ENCODE peak calls at places on chromosomes 16 and 17, in seven cellular contexts. Q is GM23338, O is OCI-LY7, X is A549, C is neuronal stem cell, D is keratinocyte, B is HCT116. N is an unnamed sample.

GRCh38 chr16:55279598-55279997 is 44.4 kb upstream of the IRX6 start:
- DNase-seq in Q (no peak), O (no peak), X (no peak), C (no peak), D (no peak), B (no peak), N (no peak)

GRCh38 chr16:89560413-89561194 is at the start of gene RPL13:
- DNase-seq in Q (peak), O (peak), X (peak), C (peak), D (peak), B (peak), N (peak)

GRCh38 chr16:75555707-75556512 is at the start of gene TMEM231:
- DNase-seq in Q (peak), O (peak), X (peak), C (peak), D (no peak), B (peak), N (peak)

GRCh38 chr17:80101946-80102706 is 745 bp downstream of the GAA start:
- DNase-seq in Q (peak), O (peak), X (no peak), C (peak), D (no peak), B (no peak), N (peak)

GRCh38 chr16:12409700-12410099 is 394.0 kb downstream of the CPPED1 start:
- DNase-seq in Q (no peak), O (no peak), X (no peak), C (no peak), D (no peak), B (no peak), N (no peak)

GRCh38 chr17:70109497-70109896 is 34.5 kb downstream of the KCNJ16 start:
- DNase-seq in Q (no peak), O (no peak), X (no peak), C (no peak), D (no peak), B (no peak), N (no peak)

GRCh38 chr17:74453665-74454196 is 12.7 kb upstream of the CD300A start:
- DNase-seq in Q (no peak), O (peak), X (peak), C (no peak), D (no peak), B (no peak), N (peak)

GRCh38 chr16:3173892-3174617 is 13.9 kb upstream of the OR1F1 start:
- DNase-seq in Q (peak), O (peak), X (peak), C (no peak), D (no peak), B (no peak), N (peak)

GRCh38 chr16:48383877-48384304 is 1.3 kb downstream of the SIAH1 start:
- DNase-seq in Q (peak), O (peak), X (peak), C (no peak), D (no peak), B (no peak), N (no peak)

GRCh38 chr17:7137182-7137943 is 22.7 kb upstream of the ASGR2 start:
- DNase-seq in Q (no peak), O (no peak), X (no peak), C (no peak), D (no peak), B (no peak), N (no peak)

GRCh38 chr16:85995591-85996461 is 96.9 kb downstream of the IRF8 start:
- DNase-seq in Q (no peak), O (peak), X (no peak), C (no peak), D (no peak), B (no peak), N (no peak)

GRCh38 chr16:9102379-9102778 is 10.9 kb downstream of the HAPSTR1 start:
- DNase-seq in Q (no peak), O (no peak), X (peak), C (no peak), D (no peak), B (no peak), N (no peak)

GRCh38 chr17:10743316-10744009 is 13.6 kb upstream of the TMEM220 start:
- DNase-seq in Q (no peak), O (no peak), X (no peak), C (no peak), D (no peak), B (no peak), N (no peak)

GRCh38 chr17:794876-795275 is 12.7 kb downstream of the MRM3 start:
- DNase-seq in Q (peak), O (peak), X (peak), C (peak), D (no peak), B (peak), N (peak)

GRCh38 chr17:76545918-76546555 is 6.2 kb downstream of the PRCD start:
- DNase-seq in Q (peak), O (no peak), X (no peak), C (no peak), D (no peak), B (no peak), N (peak)

GRCh38 chr16:48378276-48378675 is 6.9 kb downstream of the SIAH1 start:
- DNase-seq in Q (no peak), O (no peak), X (no peak), C (no peak), D (no peak), B (no peak), N (no peak)

GRCh38 chr16:17510532-17510931 is 39.8 kb upstream of the XYLT1 start:
- DNase-seq in Q (no peak), O (no peak), X (no peak), C (no peak), D (peak), B (no peak), N (no peak)

GRCh38 chr16:17470871-17471744 is at the start of gene XYLT1:
- DNase-seq in Q (peak), O (peak), X (no peak), C (no peak), D (peak), B (no peak), N (peak)

GRCh38 chr16:77869997-77870813 is 81.8 kb downstream of the VAT1L start:
- DNase-seq in Q (peak), O (no peak), X (no peak), C (no peak), D (no peak), B (no peak), N (no peak)

GRCh38 chr17:71110326-71110725 is 941.0 kb downstream of the KCNJ2 start:
- DNase-seq in Q (no peak), O (no peak), X (peak), C (no peak), D (no peak), B (peak), N (no peak)

GRCh38 chr17:8905256-8905778 is 37.8 kb upstream of the PIK3R6 start:
- DNase-seq in Q (no peak), O (no peak), X (no peak), C (no peak), D (no peak), B (no peak), N (no peak)

GRCh38 chr16:5791011-5791410 is 693.4 kb upstream of the EEF2KMT start:
- DNase-seq in Q (no peak), O (no peak), X (no peak), C (no peak), D (no peak), B (no peak), N (no peak)

GRCh38 chr17:57136355-57136754 is 51.3 kb downstream of the AKAP1 start:
- DNase-seq in Q (peak), O (no peak), X (no peak), C (no peak), D (no peak), B (no peak), N (no peak)

GRCh38 chr17:80881321-80881720 is 110.3 kb upstream of the CHMP6 start:
- DNase-seq in Q (no peak), O (no peak), X (no peak), C (no peak), D (no peak), B (no peak), N (no peak)

GRCh38 chr17:17041571-17042380 is 481 bp upstream of the MPRIP start:
- DNase-seq in Q (peak), O (peak), X (peak), C (peak), D (peak), B (peak), N (peak)

GRCh38 chr17:17042381-17042736 is at the start of gene MPRIP:
- DNase-seq in Q (no peak), O (no peak), X (no peak), C (no peak), D (no peak), B (no peak), N (no peak)

GRCh38 chr17:17042851-17043667 is 802 bp downstream of the MPRIP start:
- DNase-seq in Q (peak), O (peak), X (no peak), C (peak), D (no peak), B (no peak), N (no peak)

GRCh38 chr17:17039911-17040310 is 2.3 kb upstream of the MPRIP start:
- DNase-seq in Q (no peak), O (no peak), X (no peak), C (no peak), D (no peak), B (no peak), N (no peak)

GRCh38 chr17:17041018-17041521 is 1.2 kb upstream of the MPRIP start:
- DNase-seq in Q (no peak), O (no peak), X (peak), C (no peak), D (no peak), B (no peak), N (no peak)
- H3K4me2 ChIP-seq in Q (peak), O (peak), X (peak), C (peak), D (peak), B (peak), N (peak)

GRCh38 chr16:637081-638018 is 1.2 kb upstream of the METTL26 start:
- DNase-seq in Q (peak), O (peak), X (peak), C (no peak), D (peak), B (no peak), N (peak)
- H3K4me2 ChIP-seq in Q (peak), O (peak), X (peak), C (peak), D (peak), B (peak), N (peak)

DNA sequence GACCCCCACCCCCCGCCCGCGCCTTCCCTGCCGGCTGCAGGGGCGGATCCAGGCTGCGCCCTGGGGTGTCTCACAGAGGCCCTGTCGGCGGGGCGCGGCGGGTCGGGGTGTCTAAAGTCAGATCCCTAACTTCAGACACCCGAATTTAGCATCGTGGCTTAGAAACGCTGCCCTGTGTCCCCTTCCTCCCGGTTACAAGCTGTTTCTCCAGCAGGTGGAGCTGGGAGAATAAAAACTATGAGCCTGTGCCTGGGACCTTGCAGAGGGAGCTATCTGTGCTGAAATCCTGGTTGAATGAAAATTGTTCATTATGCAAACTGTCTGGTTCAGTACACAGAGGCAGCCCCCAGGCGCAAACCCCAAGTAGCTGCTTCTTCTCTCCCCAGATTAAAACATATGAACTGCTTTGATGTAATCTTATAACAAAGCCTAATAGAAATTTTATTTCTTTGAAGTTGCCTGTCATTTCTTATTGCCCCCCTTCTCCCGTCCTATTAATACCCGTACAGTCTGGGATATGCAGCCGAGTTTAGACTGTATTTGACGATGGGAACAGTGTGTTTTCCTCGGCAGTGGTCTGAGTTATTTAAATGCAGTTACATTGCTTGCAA is 79.0 kb downstream of the RPA1 start:
- DNase-seq in Q (peak), O (peak), X (peak), C (peak), D (no peak), B (peak), N (peak)
- H3K4me2 ChIP-seq in Q (peak), O (peak), X (peak), C (peak), D (peak), B (no peak), N (peak)

DNA sequence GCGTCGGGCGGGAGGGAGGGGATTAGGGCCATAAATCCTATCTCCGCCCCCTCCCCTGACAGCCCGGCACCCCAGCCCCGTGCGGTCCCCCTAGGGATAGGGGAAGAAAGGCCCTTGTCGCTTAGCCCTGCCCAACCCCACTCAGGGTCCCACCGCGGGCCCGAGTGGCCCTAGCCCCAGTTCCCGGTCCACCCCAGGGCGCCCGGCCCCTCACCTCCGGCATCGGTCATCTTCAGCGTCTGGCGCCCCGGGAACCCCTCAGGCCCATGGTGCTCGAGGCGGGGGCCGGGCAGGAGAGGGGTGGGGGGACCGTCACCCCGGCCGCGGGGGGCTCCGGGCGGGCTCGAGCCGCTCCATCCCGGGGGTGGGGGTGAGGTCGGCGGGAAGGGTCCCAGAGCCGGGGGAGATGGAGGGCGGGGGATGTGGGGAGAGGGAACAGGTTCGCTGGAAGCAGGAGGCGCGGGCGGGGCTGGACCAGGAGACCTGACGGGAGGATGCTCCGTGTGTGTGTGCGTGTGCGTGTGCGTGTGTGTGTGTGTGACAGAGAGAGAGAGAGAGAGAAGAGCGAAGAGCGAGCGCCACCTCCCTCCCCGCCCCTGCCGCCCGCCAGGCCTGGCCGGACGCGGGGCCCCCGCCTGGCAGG is 536 bp downstream of the SAMD14 start:
- DNase-seq in Q (peak), O (no peak), X (peak), C (no peak), D (no peak), B (no peak), N (peak)
- H3K4me2 ChIP-seq in Q (peak), O (peak), X (peak), C (peak), D (no peak), B (no peak), N (peak)

GRCh38 chr17:27539152-27539551 is 82.9 kb downstream of the KSR1 start:
- DNase-seq in Q (no peak), O (no peak), X (no peak), C (no peak), D (no peak), B (no peak), N (no peak)

GRCh38 chr17:27536781-27537180 is 80.5 kb downstream of the KSR1 start:
- DNase-seq in Q (no peak), O (no peak), X (no peak), C (no peak), D (no peak), B (no peak), N (no peak)

GRCh38 chr17:27539794-27540193 is 83.5 kb downstream of the KSR1 start:
- DNase-seq in Q (no peak), O (no peak), X (no peak), C (no peak), D (no peak), B (no peak), N (no peak)

GRCh38 chr17:27540300-27541105 is 84.3 kb downstream of the KSR1 start:
- DNase-seq in Q (no peak), O (no peak), X (peak), C (no peak), D (no peak), B (no peak), N (no peak)

GRCh38 chr17:27538156-27538955 is 82.1 kb downstream of the KSR1 start:
- DNase-seq in Q (no peak), O (no peak), X (no peak), C (no peak), D (no peak), B (no peak), N (no peak)
- H3K4me2 ChIP-seq in Q (no peak), O (no peak), X (peak), C (no peak), D (no peak), B (no peak), N (no peak)

GRCh38 chr17:48471807-48472484 is 41.9 kb upstream of the SKAP1 start:
- DNase-seq in Q (peak), O (no peak), X (no peak), C (no peak), D (peak), B (no peak), N (no peak)

GRCh38 chr17:48470388-48471034 is 40.5 kb upstream of the SKAP1 start:
- DNase-seq in Q (peak), O (peak), X (peak), C (no peak), D (no peak), B (peak), N (no peak)

GRCh38 chr17:48468299-48468698 is 38.3 kb upstream of the SKAP1 start:
- DNase-seq in Q (no peak), O (peak), X (no peak), C (no peak), D (no peak), B (no peak), N (no peak)

GRCh38 chr17:48469227-48469626 is 39.2 kb upstream of the SKAP1 start:
- DNase-seq in Q (no peak), O (no peak), X (no peak), C (no peak), D (no peak), B (no peak), N (no peak)

DNA sequence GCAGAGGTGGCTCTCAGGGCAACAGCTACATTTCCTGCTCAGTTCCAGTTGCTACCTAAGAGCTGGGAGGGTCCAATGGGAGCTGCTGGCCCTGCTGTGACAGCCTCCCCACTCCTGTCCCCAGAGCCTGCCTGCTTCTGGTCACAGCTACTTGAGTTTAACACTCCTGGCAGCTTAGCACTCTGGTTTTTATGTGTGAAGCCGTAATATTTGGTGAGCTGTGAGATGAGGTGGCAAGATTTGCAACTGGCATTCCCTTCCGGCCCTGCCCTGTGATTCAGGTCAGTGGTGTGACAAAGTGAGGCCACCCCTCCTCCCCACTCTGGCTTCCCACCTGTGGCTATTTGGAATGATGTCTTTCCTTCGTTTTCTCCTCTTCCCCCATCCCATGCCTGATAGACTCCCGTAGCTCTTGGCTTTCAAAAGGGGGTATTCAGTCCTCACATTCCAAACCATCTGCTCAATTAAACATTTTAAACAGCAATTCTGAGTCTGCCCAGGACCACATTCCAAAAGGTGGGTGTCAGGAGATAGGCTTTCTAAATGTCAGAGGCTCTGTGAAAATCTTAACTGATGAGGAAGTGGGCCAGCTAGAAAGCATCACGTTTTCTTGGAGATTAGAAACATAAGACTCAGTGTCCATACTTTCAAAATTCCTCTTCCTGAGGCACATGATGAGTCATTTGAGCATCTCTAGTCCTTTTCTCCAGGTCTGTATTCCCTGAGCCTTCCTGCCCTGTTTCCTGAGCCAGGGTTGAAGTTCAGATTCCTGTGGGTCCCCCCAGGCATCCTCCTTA is 42.7 kb upstream of the SKAP1 start:
- DNase-seq in Q (peak), O (peak), X (peak), C (no peak), D (peak), B (peak), N (no peak)
- H3K4me2 ChIP-seq in Q (peak), O (peak), X (peak), C (no peak), D (peak), B (peak), N (peak)

GRCh38 chr16:24844101-24845030 is 1.4 kb upstream of the SLC5A11 start:
- DNase-seq in Q (no peak), O (no peak), X (peak), C (no peak), D (no peak), B (peak), N (no peak)

GRCh38 chr16:24847358-24847664 is 1.5 kb downstream of the SLC5A11 start:
- DNase-seq in Q (no peak), O (no peak), X (no peak), C (no peak), D (no peak), B (no peak), N (no peak)

GRCh38 chr16:24848065-24848464 is 2.3 kb downstream of the SLC5A11 start:
- DNase-seq in Q (no peak), O (no peak), X (no peak), C (no peak), D (no peak), B (peak), N (no peak)

GRCh38 chr16:24846548-24847357 is 990 bp downstream of the SLC5A11 start:
- DNase-seq in Q (no peak), O (no peak), X (no peak), C (no peak), D (no peak), B (no peak), N (no peak)

DNA sequence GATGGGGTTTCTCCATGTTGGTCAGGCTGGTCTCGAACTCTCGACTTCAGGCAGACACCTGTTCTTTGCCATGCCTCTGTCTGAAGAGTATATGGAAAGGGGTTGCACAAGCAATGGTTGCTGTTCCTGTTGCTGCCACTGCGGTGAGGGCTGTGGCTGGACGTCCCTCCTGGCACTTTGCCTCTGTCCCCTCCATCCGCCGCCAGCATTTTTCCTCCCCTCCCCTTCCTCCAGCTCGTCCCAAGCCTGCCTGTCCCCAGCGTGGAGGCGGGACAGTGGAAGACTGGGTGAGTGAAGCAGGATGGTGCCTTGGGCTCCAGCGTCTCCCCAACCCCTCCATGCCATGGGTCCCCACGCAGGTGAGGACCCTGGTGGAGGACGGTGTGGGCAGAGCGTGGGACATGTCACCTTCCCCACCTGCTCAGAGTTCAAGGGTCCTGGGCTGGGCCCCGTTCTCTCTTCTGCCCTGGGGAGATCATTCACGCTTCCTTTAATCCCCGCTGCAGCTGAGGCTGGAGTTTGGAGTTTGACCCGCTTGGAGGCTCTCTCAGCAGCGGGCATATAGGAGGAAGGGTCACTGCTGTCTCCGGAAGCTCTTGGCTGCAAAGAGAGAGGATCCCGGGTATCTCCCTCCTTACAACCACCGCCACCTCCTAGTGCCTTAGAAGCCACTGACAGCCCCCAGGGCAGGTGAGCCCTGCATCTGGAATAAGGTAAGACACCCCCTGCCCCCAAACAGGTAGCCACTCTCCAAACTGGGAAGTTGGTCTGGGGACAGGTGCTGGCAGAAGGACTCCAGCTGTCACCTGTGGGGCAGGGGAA is at the start of gene SLC5A11:
- DNase-seq in Q (no peak), O (no peak), X (no peak), C (no peak), D (no peak), B (no peak), N (no peak)
- H3K4me2 ChIP-seq in Q (no peak), O (no peak), X (peak), C (no peak), D (no peak), B (peak), N (no peak)